ENCODE peak calls at places on chromosomes 1 and 21, in seven cellular contexts. J, B, V, F, R, Z and L are unnamed samples.

GRCh38 chr1:81689531-81689941 is 111.2 kb upstream of the ADGRL2 start:
- DNase-seq in B (no peak), R (peak), F (no peak), J (no peak), Z (no peak), V (no peak), L (no peak)

GRCh38 chr21:36706951-36707762 is 8.2 kb downstream of the SIM2 start:
- DNase-seq in F (no peak), R (peak), J (no peak), Z (no peak), B (no peak), V (no peak), L (peak)

GRCh38 chr1:167517535-167518330 is 596 bp downstream of the CD247 start:
- DNase-seq in F (no peak), Z (no peak), V (no peak), J (no peak), R (no peak), B (no peak), L (peak)

GRCh38 chr1:101371259-101371658 is 134.4 kb downstream of the S1PR1 start:
- DNase-seq in R (peak), B (no peak), J (no peak), Z (no peak), F (no peak), V (no peak), L (no peak)

GRCh38 chr1:22872971-22873664 is 99.5 kb downstream of the LACTBL1 start:
- DNase-seq in F (no peak), J (no peak), V (no peak), B (no peak), Z (no peak), R (no peak), L (no peak)

GRCh38 chr1:24929876-24930702 is at the start of gene RUNX3:
- DNase-seq in J (no peak), R (no peak), B (peak), F (peak), V (peak), Z (no peak), L (no peak)

GRCh38 chr1:21909787-21910503 is 27.2 kb downstream of the HSPG2 start:
- DNase-seq in R (peak), Z (peak), J (peak), V (no peak), B (peak), F (peak), L (no peak)

GRCh38 chr1:191125950-191126349 is 648.3 kb upstream of the BRINP3 start:
- DNase-seq in B (no peak), V (peak), R (no peak), F (peak), J (no peak), Z (no peak), L (no peak)

GRCh38 chr1:94821636-94822305 is 1.6 kb downstream of the SLC44A3 start:
- DNase-seq in F (no peak), V (no peak), J (no peak), B (no peak), Z (no peak), R (no peak), L (no peak)

GRCh38 chr1:64537942-64538341 is 68.0 kb downstream of the CACHD1 start:
- DNase-seq in J (no peak), Z (no peak), R (no peak), F (no peak), V (no peak), B (no peak), L (no peak)

GRCh38 chr1:40979241-40980067 is at the start of gene CTPS1:
- DNase-seq in V (peak), R (peak), B (peak), F (peak), J (peak), Z (peak), L (peak)

GRCh38 chr1:202597090-202597761 is 113.0 kb downstream of the SYT2 start:
- DNase-seq in Z (no peak), V (no peak), B (no peak), R (no peak), F (no peak), J (no peak), L (no peak)

GRCh38 chr1:202600432-202601041 is 109.7 kb downstream of the SYT2 start:
- DNase-seq in V (no peak), B (no peak), Z (no peak), R (no peak), J (no peak), F (no peak), L (no peak)

GRCh38 chr1:202605515-202605914 is 104.7 kb downstream of the SYT2 start:
- DNase-seq in J (no peak), F (no peak), Z (no peak), B (no peak), V (no peak), R (no peak), L (no peak)

GRCh38 chr1:202596638-202597037 is 113.6 kb downstream of the SYT2 start:
- DNase-seq in R (no peak), B (no peak), F (no peak), V (no peak), Z (no peak), J (no peak), L (no peak)

DNA sequence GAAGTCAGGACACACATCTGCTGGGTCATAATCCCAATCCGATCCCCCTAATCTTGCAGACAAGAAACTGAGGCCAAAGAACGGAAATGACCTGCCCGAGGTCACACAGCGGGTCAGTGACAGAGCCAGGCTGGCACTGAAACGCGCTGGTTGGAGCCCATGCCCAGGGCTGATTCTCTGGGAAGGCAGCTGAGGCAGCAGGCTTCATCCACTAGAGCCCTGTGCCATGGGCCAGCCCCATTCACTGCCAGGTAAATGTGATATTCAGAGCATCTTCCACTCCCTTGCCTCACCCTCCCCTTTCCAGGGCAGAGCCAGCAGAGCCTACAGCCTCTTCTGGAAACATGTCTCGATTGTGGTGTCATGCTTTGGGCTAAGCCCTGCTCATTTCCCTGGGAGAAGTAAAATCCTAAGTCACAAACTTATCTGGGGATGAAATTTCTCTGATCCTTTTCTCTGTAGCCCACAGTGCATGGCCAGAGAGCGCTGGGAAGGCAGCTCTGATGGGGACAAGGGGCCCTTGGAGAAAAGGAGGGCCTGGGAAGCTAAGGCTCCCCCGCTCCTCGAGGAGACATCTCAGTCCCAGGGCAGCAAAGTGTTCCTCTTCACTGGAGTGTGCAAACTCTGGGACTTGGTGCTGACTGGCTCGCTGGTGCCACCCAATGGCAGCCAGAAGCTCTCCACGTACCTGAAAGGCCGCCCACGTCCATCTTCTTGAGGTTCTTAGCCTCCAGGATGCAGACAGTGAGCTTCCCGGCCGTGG is 110.4 kb downstream of the SYT2 start:
- DNase-seq in J (peak), Z (peak), V (no peak), F (peak), R (peak), B (peak), L (peak)
- TF ChIP-seq CTCF in J (peak), Z (peak), V (peak), F (peak), R (peak), B (peak), L (peak)

DNA sequence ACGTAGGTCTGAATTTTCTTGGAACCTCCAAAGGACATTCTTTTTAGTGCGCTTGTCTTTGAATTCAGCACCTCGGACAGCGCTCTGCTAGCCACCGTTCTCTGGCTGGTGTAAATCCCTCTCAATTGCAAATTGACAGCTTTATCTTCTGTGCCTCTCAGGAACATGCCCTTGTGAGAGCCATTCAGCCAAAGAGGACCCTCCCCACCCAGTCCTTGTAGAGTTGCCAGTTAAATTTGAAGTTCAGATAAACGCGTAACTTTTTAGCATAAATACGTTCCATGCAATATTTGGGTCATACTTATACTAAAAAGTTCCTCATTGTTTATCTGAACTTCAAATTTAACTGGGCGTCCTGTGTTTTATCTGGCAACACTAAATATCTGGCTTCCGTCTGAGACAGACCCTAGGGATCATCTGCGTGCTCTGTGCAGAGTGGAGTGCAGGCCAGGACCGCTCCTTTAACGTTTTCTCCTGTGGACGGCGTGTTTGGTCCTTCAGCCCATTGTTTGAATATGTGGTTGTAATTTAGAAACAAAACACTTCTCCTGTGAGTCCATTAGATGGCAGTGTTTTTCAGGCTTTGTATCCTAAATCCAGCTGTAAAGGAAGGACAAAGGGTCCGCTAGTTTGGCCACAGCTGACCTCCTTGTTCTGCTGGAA is 7.0 kb downstream of the KCNAB2 start:
- DNase-seq in B (peak), V (no peak), R (peak), J (peak), Z (peak), F (peak), L (no peak)
- TF ChIP-seq CTCF in B (peak), V (no peak), R (peak), J (peak), Z (no peak), F (peak), L (peak)

GRCh38 chr1:20661235-20662109 is at the start of gene DDOST:
- DNase-seq in R (peak), J (peak), V (peak), F (peak), Z (peak), B (peak), L (peak)
- TF ChIP-seq CTCF in R (peak), J (peak), V (peak), F (peak), Z (peak), B (peak), L (peak)

GRCh38 chr1:19113362-19114092 is 96.5 kb downstream of the UBR4 start:
- DNase-seq in V (no peak), J (no peak), Z (no peak), R (peak), B (no peak), F (no peak), L (no peak)
- TF ChIP-seq CTCF in V (peak), J (no peak), Z (peak), R (peak), B (peak), F (peak), L (peak)

GRCh38 chr1:227848430-227848932 is 33.0 kb downstream of the PRSS38 start:
- DNase-seq in V (no peak), F (no peak), Z (no peak), R (no peak), B (no peak), J (no peak), L (no peak)

GRCh38 chr1:227855687-227856086 is 40.2 kb downstream of the PRSS38 start:
- DNase-seq in V (no peak), Z (no peak), R (no peak), F (no peak), B (no peak), J (no peak), L (no peak)

GRCh38 chr1:227856147-227856858 is 40.8 kb downstream of the PRSS38 start:
- DNase-seq in J (no peak), V (no peak), R (no peak), B (no peak), F (no peak), Z (no peak), L (no peak)

GRCh38 chr1:227849251-227849650 is 33.8 kb downstream of the PRSS38 start:
- DNase-seq in Z (no peak), F (no peak), J (no peak), B (no peak), R (no peak), V (no peak), L (no peak)

DNA sequence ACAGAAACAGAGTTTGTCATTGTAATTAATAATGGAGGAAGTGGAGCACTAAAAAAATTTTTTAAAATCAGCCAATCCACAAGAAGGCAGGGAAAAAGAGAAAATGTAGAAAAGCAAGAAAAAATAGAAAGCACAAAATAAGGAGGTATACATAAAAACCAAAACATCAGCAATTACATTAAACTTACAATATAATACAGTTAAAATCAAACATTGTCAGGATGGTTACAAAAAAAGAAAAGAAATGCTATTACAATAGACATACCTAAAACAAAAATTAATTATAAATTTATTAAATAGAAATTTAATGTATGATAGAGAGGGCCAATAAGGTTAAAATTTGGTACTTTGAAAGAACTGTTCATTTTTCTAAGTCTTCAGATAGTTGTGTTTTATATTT is 38.7 kb downstream of the PRSS38 start:
- DNase-seq in J (no peak), Z (no peak), V (no peak), B (no peak), R (no peak), F (no peak), L (no peak)
- TF ChIP-seq CTCF in J (no peak), Z (no peak), V (no peak), B (no peak), R (no peak), F (no peak), L (no peak)